ENCODE peak calls at places on chromosome 1, in ten cellular contexts. R, D, P, C, O, I, B, W, S and U are unnamed samples.

GRCh38 chr1:168709407-168709891 is 19.6 kb downstream of the DPT start:
- DNase-seq in D (peak; percentile 18), P (no peak), W (no peak), B (no peak), S (no peak), C (no peak), I (no peak), R (no peak), O (no peak), U (no peak)

GRCh38 chr1:165408518-165408917 is 36.4 kb downstream of the RXRG start:
- DNase-seq in W (no peak), B (no peak), P (no peak), O (peak; percentile 35), I (no peak), S (peak; percentile 19), C (peak; percentile 50), D (peak; percentile 39), R (no peak), U (no peak)

GRCh38 chr1:61950418-61950817 is 208.1 kb downstream of the PATJ start:
- DNase-seq in B (no peak), I (no peak), P (no peak), O (no peak), C (no peak), W (no peak), R (no peak), D (no peak), S (peak; percentile 19), U (no peak)

GRCh38 chr1:67572594-67573221 is 112.3 kb upstream of the GADD45A start:
- DNase-seq in R (no peak), I (no peak), B (no peak), S (no peak), P (peak; percentile 93), C (no peak), W (peak; percentile 67), O (peak; percentile 95), D (no peak), U (peak; percentile 87)

GRCh38 chr1:156263288-156263655 is 15.4 kb upstream of the PAQR6 start:
- DNase-seq in S (no peak), P (no peak), D (no peak), B (no peak), R (no peak), I (no peak), C (no peak), W (no peak), O (no peak), U (no peak)

GRCh38 chr1:201955750-201956143 is 444 bp downstream of the TIMM17A start:
- DNase-seq in I (no peak), P (no peak), R (no peak), D (peak; percentile 38), O (no peak), C (no peak), S (no peak), B (no peak), W (no peak), U (no peak)

GRCh38 chr1:218582646-218583045 is 237.5 kb downstream of the TGFB2 start:
- DNase-seq in R (no peak), I (no peak), P (no peak), O (no peak), B (no peak), S (no peak), W (no peak), C (no peak), D (no peak), U (no peak)

GRCh38 chr1:27366113-27366410 is 699 bp downstream of the MAP3K6 start:
- DNase-seq in I (peak; percentile 94), S (peak; percentile 76), R (peak; percentile 81), W (peak; percentile 96), P (peak; percentile 85), O (peak; percentile 77), C (peak; percentile 85), D (peak; percentile 75), B (no peak), U (peak; percentile 91)

GRCh38 chr1:205967555-205968335 is 24.5 kb upstream of the SLC26A9 start:
- DNase-seq in C (no peak), O (no peak), S (no peak), B (no peak), D (no peak), R (no peak), P (no peak), W (no peak), I (no peak), U (no peak)

GRCh38 chr1:245444971-245445370 is 290.2 kb downstream of the KIF26B start:
- DNase-seq in I (no peak), P (no peak), B (no peak), S (no peak), C (peak; percentile 8), W (no peak), R (no peak), D (no peak), O (no peak), U (no peak)

DNA sequence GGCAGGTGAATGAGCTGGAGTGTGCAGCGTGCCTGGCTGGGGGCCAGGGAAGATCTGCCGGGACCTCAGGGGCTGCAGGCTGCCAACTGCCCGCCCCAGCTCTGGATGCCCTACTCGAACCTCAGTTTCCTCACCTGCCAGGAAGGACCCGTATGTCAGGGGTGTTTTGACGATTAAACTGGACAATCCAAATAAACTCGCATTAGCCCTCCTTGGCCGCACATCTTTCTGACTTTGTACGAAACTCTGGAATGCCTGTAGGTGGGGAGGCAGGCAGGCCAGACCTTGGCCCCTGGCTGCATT is 8.3 kb upstream of the ZNF669 start:
- DNase-seq in W (no peak), R (no peak), P (no peak), D (no peak), O (no peak), I (no peak), B (no peak), S (no peak), C (no peak), U (no peak)
- H3K4me1 ChIP-seq in W (no peaks in the 10 kb centered on the region), R (peaks cover 2% of the 10 kb centered on the region), P (no peaks in the 10 kb centered on the region), D (no peaks in the 10 kb centered on the region), O (peaks cover 29% of the 10 kb centered on the region), I (peaks cover 23% of the 10 kb centered on the region), B (peaks cover 18% of the 10 kb centered on the region), S (no peaks in the 10 kb centered on the region), C (peaks cover 6% of the 10 kb centered on the region), U (peaks cover 13% of the 10 kb centered on the region)

DNA sequence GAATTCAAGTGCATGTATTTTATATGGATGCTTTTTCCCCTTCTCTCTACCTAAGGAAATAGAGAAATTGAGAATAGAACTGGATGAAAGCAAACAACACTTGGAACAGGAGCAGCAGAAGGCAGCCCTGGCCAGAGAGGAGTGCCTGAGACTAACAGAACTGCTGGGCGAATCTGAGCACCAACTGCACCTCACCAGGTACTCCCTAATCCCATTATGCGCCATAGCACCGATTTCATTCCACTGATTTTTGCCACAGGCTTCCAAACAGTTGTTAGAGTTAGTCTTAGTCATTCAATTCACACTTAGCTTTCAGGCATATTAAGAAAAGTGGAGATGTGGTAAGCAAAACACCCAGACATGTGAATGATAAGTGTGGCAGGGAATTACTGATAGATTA is 122.8 kb downstream of the SDCCAG8 start:
- DNase-seq in S (no peak), R (no peak), B (no peak), D (no peak), O (no peak), W (no peak), C (no peak), P (no peak), I (no peak), U (no peak)
- TF ChIP-seq POLR2A in S (no peak), R (no peak), B (no peak), D (no peak), O (no peak), W (no peak), C (no peak), P (no peak), I (no peak), U (no peak)

GRCh38 chr1:214548988-214549387 is 2.4 kb downstream of the PTPN14 start:
- DNase-seq in D (no peak), S (peak; percentile 70), R (peak; percentile 58), B (no peak), I (peak; percentile 72), O (peak; percentile 74), W (peak; percentile 80), C (peak; percentile 82), P (no peak), U (no peak)

GRCh38 chr1:214551052-214551435 is 358 bp downstream of the PTPN14 start:
- DNase-seq in I (peak; percentile 81), D (peak; percentile 70), O (peak; percentile 68), C (no peak), P (peak; percentile 63), S (no peak), R (no peak), B (no peak), W (peak; percentile 80), U (no peak)

GRCh38 chr1:214550339-214551051 is 907 bp downstream of the PTPN14 start:
- DNase-seq in P (no peak), S (no peak), B (no peak), O (peak; percentile 16), I (no peak), R (no peak), W (no peak), D (peak; percentile 53), C (no peak), U (no peak)

GRCh38 chr1:214551436-214552173 is at the start of gene PTPN14:
- DNase-seq in O (peak; percentile 93), W (peak; percentile 93), S (peak; percentile 93), B (no peak), I (peak; percentile 95), R (peak; percentile 92), P (peak; percentile 76), D (peak; percentile 91), C (peak; percentile 92), U (peak; percentile 80)

DNA sequence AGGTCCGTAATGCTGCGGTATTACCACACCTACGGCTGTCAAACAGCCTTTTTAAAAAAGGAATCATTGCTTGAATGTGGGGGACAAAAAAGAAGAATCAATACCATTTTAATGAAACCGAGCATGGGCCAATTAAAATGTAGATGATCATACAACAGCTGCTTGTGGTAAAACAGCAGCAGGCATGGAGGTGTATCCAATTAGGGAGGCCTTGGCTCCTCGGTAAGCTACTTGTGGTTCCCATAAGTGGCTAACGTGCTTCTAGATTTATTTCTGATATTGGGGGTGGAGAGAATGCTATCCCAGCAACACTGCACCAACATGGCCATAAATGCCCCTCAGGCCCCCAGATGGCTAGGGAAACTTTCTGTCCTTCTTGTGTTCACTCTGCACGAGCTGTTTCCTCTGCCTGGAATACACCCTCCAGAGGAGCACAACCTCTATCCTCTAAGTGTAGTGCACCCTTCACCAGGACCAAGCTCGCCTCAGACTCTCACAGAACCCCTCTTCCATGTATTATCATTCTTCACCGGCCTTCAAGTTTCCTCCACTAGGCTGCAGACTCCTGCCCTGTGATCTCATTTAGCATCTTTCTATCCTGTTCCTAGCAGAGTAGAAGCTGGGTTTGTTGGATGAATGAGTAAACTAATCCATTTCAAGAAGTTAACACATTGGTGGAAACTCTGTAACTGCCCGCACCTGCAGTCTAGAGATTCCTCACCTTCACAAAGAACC is 1.6 kb downstream of the PTPN14 start:
- DNase-seq in O (no peak), R (no peak), C (no peak), I (no peak), D (peak; percentile 40), W (no peak), P (no peak), S (peak; percentile 57), B (no peak), U (no peak)
- H3K4me1 ChIP-seq in O (peaks cover 50% of the 10 kb centered on the region), R (peaks cover 4% of the 10 kb centered on the region), C (peaks cover 35% of the 10 kb centered on the region), I (peaks cover 54% of the 10 kb centered on the region), D (peaks cover 49% of the 10 kb centered on the region), W (no peaks in the 10 kb centered on the region), P (no peaks in the 10 kb centered on the region), S (peaks cover 62% of the 10 kb centered on the region), B (peaks cover 10% of the 10 kb centered on the region), U (no peaks in the 10 kb centered on the region)

DNA sequence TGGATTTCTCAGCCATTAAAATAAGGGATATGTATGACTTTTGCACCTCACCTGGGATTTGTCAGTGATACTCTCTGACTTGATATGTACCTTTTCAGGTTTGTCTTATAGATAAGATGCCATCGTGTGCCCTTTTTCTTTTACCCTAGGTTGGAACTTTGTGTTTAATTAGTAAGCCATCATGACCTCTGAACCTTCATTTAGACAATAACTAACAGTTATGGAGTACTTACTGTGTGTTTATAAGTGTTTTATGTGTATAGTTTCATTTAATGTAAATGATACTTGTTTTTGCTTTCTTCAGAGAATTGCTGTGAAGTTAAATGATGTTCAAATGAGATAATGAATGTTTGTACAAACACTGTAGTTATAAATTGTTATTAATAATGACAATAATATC is 14.4 kb downstream of the HS2ST1 start:
- DNase-seq in O (no peak), P (no peak), R (no peak), I (no peak), W (no peak), C (no peak), B (no peak), S (no peak), D (no peak), U (no peak)
- TF ChIP-seq POLR2A in O (no peak), P (no peak), R (no peak), I (no peak), W (no peak), C (no peak), B (no peak), S (no peak), D (no peak), U (no peak)